ENCODE peak calls at places on chromosomes 13 and 19, in eight cellular contexts. Y is AG09309, W is mammary epithelial cell, F is H1, X is psoas muscle, M is HFF-Myc, U is lower leg skin, J is type B pancreatic cell. K is an unnamed sample.

GRCh38 chr13:97367427-97367826 is 66.5 kb upstream of the RAP2A start:
- DNase-seq in Y (peak; percentile 66), W (no peak), F (no peak), X (no peak), M (peak; percentile 29), U (no peak), J (no peak), K (no peak)

GRCh38 chr13:42009057-42009456 is 39.4 kb upstream of the DGKH start:
- DNase-seq in Y (no peak), W (no peak), F (no peak), X (no peak), M (no peak), U (no peak), J (no peak), K (no peak)

GRCh38 chr19:35446194-35446593 is 1.9 kb upstream of the FFAR2 start:
- DNase-seq in Y (no peak), W (no peak), F (no peak), X (no peak), M (no peak), U (no peak), J (no peak), K (no peak)

GRCh38 chr19:46599716-46600392 is 1.3 kb upstream of the CALM3 start:
- DNase-seq in Y (no peak), W (no peak), F (no peak), X (no peak), M (no peak), U (no peak), J (peak; percentile 37), K (no peak)

GRCh38 chr19:50555447-50556235 is 12.6 kb downstream of the LRRC4B start:
- DNase-seq in Y (no peak), W (no peak), F (peak; percentile 15), X (no peak), M (no peak), U (no peak), J (no peak), K (no peak)

GRCh38 chr13:46101488-46102289 is 3.1 kb downstream of the CPB2 start:
- DNase-seq in Y (no peak), W (no peak), F (no peak), X (no peak), M (no peak), U (no peak), J (no peak), K (no peak)

GRCh38 chr13:31670831-31671617 is 68.3 kb upstream of the RXFP2 start:
- DNase-seq in Y (no peak), W (no peak), F (no peak), X (no peak), M (peak; percentile 2), U (no peak), J (no peak), K (no peak)

GRCh38 chr13:78603240-78603947 is at the start of gene POU4F1:
- DNase-seq in Y (no peak), W (peak; percentile 47), F (no peak), X (peak; percentile 71), M (no peak), U (no peak), J (no peak), K (no peak)

GRCh38 chr13:96934889-96935490 is 59.3 kb downstream of the OXGR1 start:
- DNase-seq in Y (no peak), W (no peak), F (no peak), X (no peak), M (no peak), U (no peak), J (no peak), K (no peak)

GRCh38 chr19:29771708-29772415 is 39.9 kb upstream of the CCNE1 start:
- DNase-seq in Y (peak; percentile 1), W (peak; percentile 30), F (peak; percentile 41), X (no peak), M (no peak), U (no peak), J (no peak), K (no peak)

GRCh38 chr13:84912720-84913119 is 886.5 kb downstream of the SLITRK6 start:
- DNase-seq in Y (no peak), W (no peak), F (no peak), X (no peak), M (no peak), U (no peak), J (no peak), K (no peak)

GRCh38 chr13:84917252-84917878 is 881.9 kb downstream of the SLITRK6 start:
- DNase-seq in Y (no peak), W (peak; percentile 4), F (no peak), X (no peak), M (peak; percentile 6), U (no peak), J (no peak), K (no peak)
- TF ChIP-seq CTCF in Y (no peak), W (peak; percentile 30), F (no peak), X (peak; percentile 9), M (no peak), U (no peak), J (peak; percentile 84), K (peak; percentile 62)

GRCh38 chr13:29369060-29369743 is 226.3 kb downstream of the SLC7A1 start:
- DNase-seq in Y (no peak), W (peak; percentile 25), F (no peak), X (no peak), M (peak; percentile 17), U (no peak), J (no peak), K (no peak)
- TF ChIP-seq CTCF in Y (peak; percentile 63), W (peak; percentile 63), F (no peak), X (peak; percentile 40), M (peak; percentile 62), U (no peak), J (peak; percentile 82), K (peak; percentile 67)

GRCh38 chr19:5129691-5130090 is 160.8 kb downstream of the KDM4B start:
- DNase-seq in Y (no peak), W (no peak), F (no peak), X (no peak), M (no peak), U (no peak), J (no peak), K (no peak)

GRCh38 chr19:5130371-5131030 is 161.6 kb downstream of the KDM4B start:
- DNase-seq in Y (no peak), W (no peak), F (no peak), X (no peak), M (no peak), U (no peak), J (no peak), K (no peak)

GRCh38 chr19:5131866-5132561 is 163.1 kb downstream of the KDM4B start:
- DNase-seq in Y (no peak), W (peak; percentile 11), F (no peak), X (no peak), M (no peak), U (no peak), J (no peak), K (no peak)

GRCh38 chr19:5132698-5133651 is 164.1 kb downstream of the KDM4B start:
- DNase-seq in Y (no peak), W (no peak), F (no peak), X (no peak), M (no peak), U (no peak), J (no peak), K (no peak)

GRCh38 chr19:5131031-5131865 is 162.3 kb downstream of the KDM4B start:
- DNase-seq in Y (no peak), W (no peak), F (no peak), X (no peak), M (no peak), U (no peak), J (no peak), K (no peak)
- TF ChIP-seq CTCF in Y (no peak), W (no peak), F (peak; percentile 12), X (no peak), M (no peak), U (no peak), J (no peak), K (no peak)

GRCh38 chr19:940591-941291 is 14.9 kb downstream of the ARID3A start:
- DNase-seq in Y (no peak), W (peak; percentile 59), F (no peak), X (peak; percentile 83), M (no peak), U (peak; percentile 76), J (no peak), K (no peak)
- TF ChIP-seq CTCF in Y (no peak), W (no peak), F (no peak), X (no peak), M (no peak), U (no peak), J (no peak), K (no peak)

DNA sequence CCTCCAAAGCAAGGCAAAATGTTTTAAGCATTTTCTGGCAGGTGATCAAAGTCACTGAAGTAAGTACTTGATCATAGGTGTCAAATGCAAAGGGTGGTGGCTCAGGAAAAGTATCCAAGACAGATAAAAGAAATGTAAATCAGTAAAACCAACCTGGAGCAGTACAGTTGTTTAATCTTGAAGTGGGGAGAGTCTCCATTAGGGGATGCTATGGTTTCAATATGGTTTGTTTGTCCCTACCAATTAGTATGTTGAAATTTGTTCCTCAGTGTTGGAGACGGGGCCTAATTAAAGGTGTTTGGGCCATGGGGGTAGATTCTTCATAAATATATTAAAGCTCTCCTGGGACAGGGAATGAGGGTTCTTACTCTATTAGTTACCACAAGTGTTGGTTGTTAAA is 1781.7 kb upstream of the PRR20A start:
- DNase-seq in Y (no peak), W (no peak), F (no peak), X (no peak), M (no peak), U (no peak), J (no peak), K (no peak)
- TF ChIP-seq CTCF in Y (no peak), W (no peak), F (no peak), X (no peak), M (no peak), U (no peak), J (no peak), K (no peak)

GRCh38 chr13:24148414-24149305 is 11.9 kb upstream of the SPATA13 start:
- DNase-seq in Y (peak; percentile 85), W (peak; percentile 90), F (peak; percentile 56), X (no peak), M (peak; percentile 95), U (peak; percentile 75), J (no peak), K (no peak)
- TF ChIP-seq CTCF in Y (peak; percentile 33), W (no peak), F (no peak), X (no peak), M (no peak), U (no peak), J (no peak), K (peak; percentile 15)

DNA sequence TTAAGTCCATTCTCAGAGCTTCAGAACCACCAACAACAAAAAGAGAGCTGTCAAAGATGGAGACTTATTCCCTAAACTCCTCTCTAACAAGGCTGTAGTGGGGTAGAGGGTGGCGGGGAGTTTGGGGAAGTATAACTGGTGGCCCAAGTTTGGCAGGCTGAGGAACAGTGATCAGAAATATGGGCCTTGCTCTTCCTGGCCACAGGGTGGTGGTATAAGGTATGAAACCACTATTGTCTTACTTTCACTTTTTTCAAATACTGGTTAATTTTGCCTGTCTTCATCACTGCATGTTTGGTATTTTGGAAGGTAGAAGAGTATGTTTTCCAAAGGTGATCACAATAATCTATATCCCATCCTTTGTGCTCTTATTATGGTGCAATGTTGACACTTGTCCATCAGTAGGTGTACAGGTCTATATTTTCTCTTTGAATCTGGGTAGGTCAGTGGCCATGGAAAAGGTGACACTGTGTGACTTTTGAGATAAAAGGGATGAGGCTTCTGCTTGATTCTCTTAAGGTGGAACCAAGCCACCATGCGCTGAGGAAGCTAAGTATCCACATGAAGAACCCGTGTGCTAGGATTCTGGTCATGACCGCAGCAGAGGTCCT is 23.2 kb upstream of the GPC5 start:
- DNase-seq in Y (no peak), W (no peak), F (no peak), X (no peak), M (no peak), U (no peak), J (no peak), K (no peak)
- TF ChIP-seq CTCF in Y (peak; percentile 47), W (peak; percentile 59), F (peak; percentile 40), X (peak; percentile 19), M (peak; percentile 46), U (no peak), J (peak; percentile 66), K (peak; percentile 75)